ENCODE peak calls at places on chromosomes 3 and 15, in four cellular contexts. One of them, this sample, is unnamed.

GRCh38 chr15:99121691-99122410 is 17.0 kb downstream of the SYNM start:
- DNase-seq in esophagus squamous epithelium: no peak
- DNase-seq in tibial artery: no peak
- DNase-seq in dorsolateral prefrontal cortex: no peak
- DNase-seq in this sample: no peak

GRCh38 chr3:164851204-164851603 is 227.1 kb downstream of the SI start:
- DNase-seq in dorsolateral prefrontal cortex: no peak
- DNase-seq in esophagus squamous epithelium: no peak
- DNase-seq in tibial artery: no peak
- DNase-seq in this sample: no peak

GRCh38 chr3:8501388-8502131 is at the start of gene LMCD1:
- DNase-seq in esophagus squamous epithelium: peak
- DNase-seq in dorsolateral prefrontal cortex: peak
- DNase-seq in tibial artery: peak
- DNase-seq in this sample: peak

GRCh38 chr3:45426161-45426560 is 37.8 kb downstream of the LARS2 start:
- DNase-seq in tibial artery: no peak
- DNase-seq in dorsolateral prefrontal cortex: no peak
- DNase-seq in esophagus squamous epithelium: no peak
- DNase-seq in this sample: no peak

GRCh38 chr15:63349156-63349555 is 32.5 kb downstream of the CA12 start:
- DNase-seq in dorsolateral prefrontal cortex: no peak
- DNase-seq in tibial artery: no peak
- DNase-seq in esophagus squamous epithelium: no peak
- DNase-seq in this sample: no peak

GRCh38 chr3:129399895-129400357 is 28.5 kb downstream of the EFCAB12 start:
- DNase-seq in tibial artery: no peak
- DNase-seq in esophagus squamous epithelium: no peak
- DNase-seq in dorsolateral prefrontal cortex: no peak
- DNase-seq in this sample: no peak

GRCh38 chr3:71355862-71356261 is 227.7 kb downstream of the FOXP1 start:
- DNase-seq in tibial artery: no peak
- DNase-seq in dorsolateral prefrontal cortex: no peak
- DNase-seq in esophagus squamous epithelium: no peak
- DNase-seq in this sample: no peak

GRCh38 chr3:73508330-73508954 is 116.3 kb downstream of the PDZRN3 start:
- DNase-seq in tibial artery: no peak
- DNase-seq in esophagus squamous epithelium: no peak
- DNase-seq in dorsolateral prefrontal cortex: peak
- DNase-seq in this sample: no peak

GRCh38 chr15:87672309-87672897 is 584.1 kb downstream of the NTRK3 start:
- DNase-seq in dorsolateral prefrontal cortex: peak
- DNase-seq in tibial artery: no peak
- DNase-seq in esophagus squamous epithelium: no peak
- DNase-seq in this sample: no peak

GRCh38 chr3:178703268-178703975 is 167.2 kb downstream of the KCNMB2 start:
- DNase-seq in tibial artery: no peak
- DNase-seq in dorsolateral prefrontal cortex: no peak
- DNase-seq in esophagus squamous epithelium: no peak
- DNase-seq in this sample: no peak

GRCh38 chr3:159441279-159441678 is 547.4 kb upstream of the IL12A start:
- DNase-seq in tibial artery: no peak
- DNase-seq in dorsolateral prefrontal cortex: no peak
- DNase-seq in esophagus squamous epithelium: no peak
- DNase-seq in this sample: no peak

GRCh38 chr3:10180738-10181295 is 16.1 kb downstream of the IRAK2 start:
- DNase-seq in tibial artery: no peak
- DNase-seq in dorsolateral prefrontal cortex: no peak
- DNase-seq in esophagus squamous epithelium: no peak
- DNase-seq in this sample: no peak

GRCh38 chr15:33140326-33140725 is 54.2 kb downstream of the FMN1 start:
- DNase-seq in esophagus squamous epithelium: no peak
- DNase-seq in dorsolateral prefrontal cortex: no peak
- DNase-seq in tibial artery: no peak
- DNase-seq in this sample: no peak

GRCh38 chr15:95085056-95085455 is 853.7 kb downstream of the MCTP2 start:
- DNase-seq in esophagus squamous epithelium: no peak
- DNase-seq in dorsolateral prefrontal cortex: no peak
- DNase-seq in tibial artery: no peak
- DNase-seq in this sample: no peak

GRCh38 chr15:59549826-59550225 is 61.8 kb upstream of the GCNT3 start:
- DNase-seq in dorsolateral prefrontal cortex: no peak
- DNase-seq in tibial artery: no peak
- DNase-seq in esophagus squamous epithelium: no peak
- DNase-seq in this sample: no peak

GRCh38 chr3:170180107-170180951 is 1.2 kb downstream of the PHC3 start:
- DNase-seq in esophagus squamous epithelium: no peak
- DNase-seq in tibial artery: no peak
- DNase-seq in dorsolateral prefrontal cortex: no peak
- DNase-seq in this sample: no peak

GRCh38 chr15:45439521-45439931 is 61.2 kb upstream of the GATM start:
- DNase-seq in esophagus squamous epithelium: no peak
- DNase-seq in tibial artery: no peak
- DNase-seq in dorsolateral prefrontal cortex: no peak
- DNase-seq in this sample: no peak

GRCh38 chr15:40565333-40566238 is 744 bp upstream of the CCDC32 start:
- DNase-seq in esophagus squamous epithelium: no peak
- DNase-seq in tibial artery: no peak
- DNase-seq in dorsolateral prefrontal cortex: no peak
- DNase-seq in this sample: no peak

GRCh38 chr15:23869391-23869790 is 182.3 kb upstream of the NDN start:
- DNase-seq in dorsolateral prefrontal cortex: no peak
- DNase-seq in esophagus squamous epithelium: no peak
- DNase-seq in tibial artery: no peak
- DNase-seq in this sample: no peak

GRCh38 chr3:36944641-36945270 is at the start of gene TRANK1:
- DNase-seq in dorsolateral prefrontal cortex: peak
- DNase-seq in esophagus squamous epithelium: peak
- DNase-seq in tibial artery: peak
- DNase-seq in this sample: peak

GRCh38 chr3:100368421-100368820 is 32.5 kb downstream of the TOMM70 start:
- DNase-seq in esophagus squamous epithelium: no peak
- DNase-seq in tibial artery: no peak
- DNase-seq in dorsolateral prefrontal cortex: no peak
- DNase-seq in this sample: no peak

GRCh38 chr3:45793482-45794176 is 2.7 kb downstream of the SLC6A20 start:
- DNase-seq in tibial artery: no peak
- DNase-seq in esophagus squamous epithelium: no peak
- DNase-seq in dorsolateral prefrontal cortex: no peak
- DNase-seq in this sample: no peak

GRCh38 chr3:15708882-15709677 is 88.7 kb downstream of the ANKRD28 start:
- DNase-seq in dorsolateral prefrontal cortex: no peak
- DNase-seq in esophagus squamous epithelium: no peak
- DNase-seq in tibial artery: no peak
- DNase-seq in this sample: no peak

GRCh38 chr3:139292933-139293664 is 50.7 kb upstream of the MRPS22 start:
- DNase-seq in dorsolateral prefrontal cortex: no peak
- DNase-seq in esophagus squamous epithelium: no peak
- DNase-seq in tibial artery: no peak
- DNase-seq in this sample: no peak

GRCh38 chr3:66413151-66413751 is 87.6 kb downstream of the LRIG1 start:
- DNase-seq in dorsolateral prefrontal cortex: no peak
- DNase-seq in esophagus squamous epithelium: no peak
- DNase-seq in tibial artery: no peak
- DNase-seq in this sample: no peak

GRCh38 chr3:102233881-102234280 is 200.9 kb upstream of the ZPLD1 start:
- DNase-seq in dorsolateral prefrontal cortex: no peak
- DNase-seq in tibial artery: no peak
- DNase-seq in esophagus squamous epithelium: no peak
- DNase-seq in this sample: no peak

GRCh38 chr3:182618085-182618732 is 175.1 kb upstream of the ATP11B start:
- DNase-seq in tibial artery: no peak
- DNase-seq in esophagus squamous epithelium: no peak
- DNase-seq in dorsolateral prefrontal cortex: no peak
- DNase-seq in this sample: no peak

GRCh38 chr3:172087198-172087597 is 47.8 kb downstream of the FNDC3B start:
- DNase-seq in tibial artery: no peak
- DNase-seq in dorsolateral prefrontal cortex: no peak
- DNase-seq in esophagus squamous epithelium: no peak
- DNase-seq in this sample: no peak

GRCh38 chr3:177770821-177771220 is 573.5 kb upstream of the TBL1XR1 start:
- DNase-seq in esophagus squamous epithelium: no peak
- DNase-seq in tibial artery: no peak
- DNase-seq in dorsolateral prefrontal cortex: no peak
- DNase-seq in this sample: no peak

GRCh38 chr3:46098319-46098761 is 71.1 kb upstream of the XCR1 start:
- DNase-seq in dorsolateral prefrontal cortex: no peak
- DNase-seq in esophagus squamous epithelium: no peak
- DNase-seq in tibial artery: peak
- DNase-seq in this sample: no peak

GRCh38 chr3:85254738-85255137 is 295.9 kb downstream of the CADM2 start:
- DNase-seq in dorsolateral prefrontal cortex: no peak
- DNase-seq in esophagus squamous epithelium: no peak
- DNase-seq in tibial artery: no peak
- DNase-seq in this sample: no peak

GRCh38 chr3:193791041-193792032 is 198.3 kb downstream of the OPA1 start:
- DNase-seq in dorsolateral prefrontal cortex: no peak
- DNase-seq in esophagus squamous epithelium: no peak
- DNase-seq in tibial artery: no peak
- DNase-seq in this sample: no peak

GRCh38 chr3:1190576-1190975 is 97.8 kb downstream of the CNTN6 start:
- DNase-seq in esophagus squamous epithelium: no peak
- DNase-seq in tibial artery: no peak
- DNase-seq in dorsolateral prefrontal cortex: no peak
- DNase-seq in this sample: no peak

GRCh38 chr3:64163755-64164148 is 61.5 kb downstream of the PRICKLE2 start:
- DNase-seq in tibial artery: no peak
- DNase-seq in dorsolateral prefrontal cortex: no peak
- DNase-seq in esophagus squamous epithelium: no peak
- DNase-seq in this sample: no peak

GRCh38 chr15:63983071-63983711 is 63.1 kb downstream of the DAPK2 start:
- DNase-seq in dorsolateral prefrontal cortex: no peak
- DNase-seq in tibial artery: no peak
- DNase-seq in esophagus squamous epithelium: no peak
- DNase-seq in this sample: no peak

GRCh38 chr3:55143928-55144671 is 216.2 kb upstream of the LRTM1 start:
- DNase-seq in esophagus squamous epithelium: no peak
- DNase-seq in tibial artery: no peak
- DNase-seq in dorsolateral prefrontal cortex: no peak
- DNase-seq in this sample: no peak

GRCh38 chr3:157573281-157573680 is 70.1 kb upstream of the VEPH1 start:
- DNase-seq in tibial artery: no peak
- DNase-seq in dorsolateral prefrontal cortex: no peak
- DNase-seq in esophagus squamous epithelium: no peak
- DNase-seq in this sample: no peak

GRCh38 chr15:67024322-67024997 is 40.9 kb upstream of the SMAD3 start:
- DNase-seq in dorsolateral prefrontal cortex: peak
- DNase-seq in esophagus squamous epithelium: peak
- DNase-seq in tibial artery: peak
- DNase-seq in this sample: peak
- H3K27ac ChIP-seq in dorsolateral prefrontal cortex: peak
- H3K27ac ChIP-seq in esophagus squamous epithelium: peak
- H3K27ac ChIP-seq in tibial artery: peak
- H3K27ac ChIP-seq in this sample: peak

DNA sequence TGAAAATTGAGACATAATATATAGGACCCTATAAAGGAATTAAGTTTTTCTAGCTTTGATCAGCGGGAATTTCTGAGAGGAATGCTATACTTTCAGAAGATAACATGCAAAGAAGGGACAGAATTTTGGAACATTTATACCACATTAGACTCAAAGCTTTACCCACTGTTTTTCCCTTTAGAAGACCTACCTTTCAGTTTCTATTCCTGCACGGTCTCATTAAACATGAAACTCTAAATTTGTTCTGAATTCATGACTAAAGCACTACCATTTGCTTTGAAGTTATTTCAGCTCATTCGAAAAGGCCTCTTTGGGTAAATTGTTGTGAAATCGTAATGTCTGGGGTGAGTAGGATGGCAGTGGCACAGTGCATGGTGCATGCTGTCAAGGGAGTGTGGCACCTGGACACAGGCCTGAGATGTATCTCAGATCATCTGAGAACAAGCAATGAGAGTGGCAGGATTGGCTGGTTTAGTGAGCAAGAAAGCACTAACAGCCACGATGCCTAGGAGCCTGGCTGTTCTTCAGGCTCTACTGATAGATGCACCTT is 42.5 kb downstream of the CHCHD4 start:
- DNase-seq in tibial artery: no peak
- DNase-seq in dorsolateral prefrontal cortex: no peak
- DNase-seq in esophagus squamous epithelium: no peak
- DNase-seq in this sample: no peak
- TF ChIP-seq CTCF in tibial artery: no peak
- TF ChIP-seq CTCF in dorsolateral prefrontal cortex: no peak
- TF ChIP-seq CTCF in esophagus squamous epithelium: no peak
- TF ChIP-seq CTCF in this sample: no peak

DNA sequence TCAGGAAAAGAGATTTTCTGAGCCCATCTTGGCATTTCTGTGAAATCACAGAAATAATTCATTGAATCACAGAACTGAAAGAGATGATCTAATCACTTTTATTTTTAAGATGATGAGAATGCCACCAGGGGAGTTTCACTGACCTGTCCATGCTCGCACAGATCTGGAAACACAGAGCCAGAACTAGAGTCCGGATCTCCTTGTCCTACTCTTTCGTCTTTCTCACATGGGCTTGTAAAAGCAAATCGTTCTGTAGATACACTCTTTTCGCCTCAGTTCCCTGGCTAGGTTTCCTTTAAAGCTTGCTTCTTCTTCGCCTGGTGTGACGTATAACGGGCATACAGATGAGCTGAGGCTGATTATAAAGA is 122.5 kb upstream of the SPRED1 start:
- DNase-seq in dorsolateral prefrontal cortex: no peak
- DNase-seq in tibial artery: no peak
- DNase-seq in esophagus squamous epithelium: no peak
- DNase-seq in this sample: no peak
- H3K4me3 ChIP-seq in dorsolateral prefrontal cortex: peak
- H3K4me3 ChIP-seq in tibial artery: peak
- H3K4me3 ChIP-seq in esophagus squamous epithelium: peak
- H3K4me3 ChIP-seq in this sample: peak

GRCh38 chr3:153050978-153051377 is 111.0 kb upstream of the RAP2B start:
- DNase-seq in dorsolateral prefrontal cortex: no peak
- DNase-seq in esophagus squamous epithelium: no peak
- DNase-seq in tibial artery: no peak
- DNase-seq in this sample: no peak

GRCh38 chr3:153055217-153055616 is 106.8 kb upstream of the RAP2B start:
- DNase-seq in dorsolateral prefrontal cortex: no peak
- DNase-seq in tibial artery: no peak
- DNase-seq in esophagus squamous epithelium: no peak
- DNase-seq in this sample: no peak

GRCh38 chr3:153055779-153056178 is 106.2 kb upstream of the RAP2B start:
- DNase-seq in tibial artery: no peak
- DNase-seq in esophagus squamous epithelium: no peak
- DNase-seq in dorsolateral prefrontal cortex: no peak
- DNase-seq in this sample: no peak

GRCh38 chr3:153051427-153052095 is 110.5 kb upstream of the RAP2B start:
- DNase-seq in esophagus squamous epithelium: no peak
- DNase-seq in tibial artery: no peak
- DNase-seq in dorsolateral prefrontal cortex: no peak
- DNase-seq in this sample: no peak

DNA sequence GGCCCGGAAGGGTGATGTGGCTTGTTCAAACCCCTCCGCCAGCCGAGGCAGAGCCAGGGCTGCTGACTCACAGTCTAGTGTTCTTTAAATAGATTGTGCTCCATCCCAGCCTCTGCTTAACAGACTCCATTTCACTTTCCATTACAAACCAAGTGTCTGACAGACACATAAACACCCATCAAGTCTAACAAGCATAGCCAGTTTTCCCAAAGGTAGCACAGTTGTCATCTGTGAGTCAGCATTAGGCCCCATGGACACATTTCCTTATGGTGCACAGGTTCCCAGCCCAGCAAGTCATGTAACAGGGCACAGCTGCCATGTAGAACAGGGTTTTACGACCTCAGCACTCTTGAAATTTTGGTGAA is 109.9 kb upstream of the RAP2B start:
- DNase-seq in tibial artery: peak
- DNase-seq in dorsolateral prefrontal cortex: peak
- DNase-seq in esophagus squamous epithelium: no peak
- DNase-seq in this sample: no peak
- H3K27ac ChIP-seq in tibial artery: peak
- H3K27ac ChIP-seq in dorsolateral prefrontal cortex: no peak
- H3K27ac ChIP-seq in esophagus squamous epithelium: peak
- H3K27ac ChIP-seq in this sample: peak

This sample was measured in thoracic aorta.